ENCODE peak calls at places on chromosomes 13 and 19, in seven cellular contexts. One of them, this sample, is unnamed.

GRCh38 chr13:36981156-36981743 is 17.9 kb downstream of the ALG5 start:
- DNase-seq in adrenal gland: no peak
- DNase-seq in uterus: no peak
- DNase-seq in testis: no peak
- DNase-seq in CD4-positive, CD25-positive, alpha-beta regulatory T cell: peak; percentile 56
- DNase-seq in thyroid gland: no peak
- DNase-seq in IMR-90: peak; percentile 79
- DNase-seq in this sample: no peak

GRCh38 chr13:75876371-75877050 is 240.4 kb downstream of the LMO7 start:
- DNase-seq in IMR-90: peak; percentile 73
- DNase-seq in uterus: peak; percentile 55
- DNase-seq in adrenal gland: peak; percentile 45
- DNase-seq in thyroid gland: peak; percentile 62
- DNase-seq in testis: peak; percentile 79
- DNase-seq in CD4-positive, CD25-positive, alpha-beta regulatory T cell: peak; percentile 61
- DNase-seq in this sample: peak; percentile 71

GRCh38 chr13:113364933-113365371 is 1.0 kb upstream of the GRTP1 start:
- DNase-seq in uterus: peak; percentile 58
- DNase-seq in testis: peak; percentile 38
- DNase-seq in IMR-90: no peak
- DNase-seq in adrenal gland: no peak
- DNase-seq in thyroid gland: no peak
- DNase-seq in CD4-positive, CD25-positive, alpha-beta regulatory T cell: no peak
- DNase-seq in this sample: no peak

GRCh38 chr19:47430041-47430802 is 10.9 kb upstream of the MEIS3 start:
- DNase-seq in thyroid gland: peak; percentile 53
- DNase-seq in adrenal gland: peak; percentile 33
- DNase-seq in IMR-90: peak; percentile 27
- DNase-seq in uterus: no peak
- DNase-seq in testis: peak; percentile 56
- DNase-seq in CD4-positive, CD25-positive, alpha-beta regulatory T cell: peak; percentile 66
- DNase-seq in this sample: no peak

GRCh38 chr19:15419413-15420025 is 731 bp upstream of the AKAP8L start:
- DNase-seq in thyroid gland: no peak
- DNase-seq in uterus: no peak
- DNase-seq in testis: no peak
- DNase-seq in adrenal gland: peak; percentile 74
- DNase-seq in IMR-90: no peak
- DNase-seq in CD4-positive, CD25-positive, alpha-beta regulatory T cell: no peak
- DNase-seq in this sample: no peak

GRCh38 chr13:30862707-30863106 is 43.4 kb upstream of the MEDAG start:
- DNase-seq in testis: peak; percentile 76
- DNase-seq in thyroid gland: peak; percentile 92
- DNase-seq in adrenal gland: peak; percentile 29
- DNase-seq in IMR-90: no peak
- DNase-seq in uterus: peak; percentile 75
- DNase-seq in CD4-positive, CD25-positive, alpha-beta regulatory T cell: no peak
- DNase-seq in this sample: peak; percentile 92

GRCh38 chr19:38190061-38190460 is 34.0 kb downstream of the DPF1 start:
- DNase-seq in CD4-positive, CD25-positive, alpha-beta regulatory T cell: no peak
- DNase-seq in uterus: no peak
- DNase-seq in testis: no peak
- DNase-seq in IMR-90: no peak
- DNase-seq in adrenal gland: peak; percentile 29
- DNase-seq in thyroid gland: no peak
- DNase-seq in this sample: no peak

GRCh38 chr13:22874839-22875238 is 305.9 kb upstream of the SGCG start:
- DNase-seq in thyroid gland: no peak
- DNase-seq in CD4-positive, CD25-positive, alpha-beta regulatory T cell: no peak
- DNase-seq in IMR-90: no peak
- DNase-seq in uterus: no peak
- DNase-seq in adrenal gland: no peak
- DNase-seq in testis: no peak
- DNase-seq in this sample: no peak

GRCh38 chr13:47133024-47133445 is 236.2 kb upstream of the HTR2A start:
- DNase-seq in CD4-positive, CD25-positive, alpha-beta regulatory T cell: no peak
- DNase-seq in thyroid gland: no peak
- DNase-seq in uterus: no peak
- DNase-seq in testis: no peak
- DNase-seq in IMR-90: no peak
- DNase-seq in adrenal gland: no peak
- DNase-seq in this sample: no peak

GRCh38 chr13:77980592-77980991 is 62.0 kb upstream of the EDNRB start:
- DNase-seq in testis: no peak
- DNase-seq in uterus: no peak
- DNase-seq in adrenal gland: no peak
- DNase-seq in thyroid gland: no peak
- DNase-seq in IMR-90: peak; percentile 81
- DNase-seq in CD4-positive, CD25-positive, alpha-beta regulatory T cell: no peak
- DNase-seq in this sample: no peak

GRCh38 chr19:4550018-4550417 is 9.5 kb downstream of the SEMA6B start:
- DNase-seq in testis: no peak
- DNase-seq in uterus: no peak
- DNase-seq in adrenal gland: no peak
- DNase-seq in CD4-positive, CD25-positive, alpha-beta regulatory T cell: no peak
- DNase-seq in thyroid gland: no peak
- DNase-seq in IMR-90: no peak
- DNase-seq in this sample: no peak

GRCh38 chr13:102830646-102831045 is 15.2 kb upstream of the ERCC5 start:
- DNase-seq in testis: no peak
- DNase-seq in thyroid gland: no peak
- DNase-seq in CD4-positive, CD25-positive, alpha-beta regulatory T cell: no peak
- DNase-seq in IMR-90: no peak
- DNase-seq in adrenal gland: peak; percentile 58
- DNase-seq in uterus: no peak
- DNase-seq in this sample: no peak

GRCh38 chr13:49219647-49220034 is 497 bp upstream of the MLNR start:
- DNase-seq in IMR-90: no peak
- DNase-seq in adrenal gland: no peak
- DNase-seq in thyroid gland: no peak
- DNase-seq in uterus: no peak
- DNase-seq in CD4-positive, CD25-positive, alpha-beta regulatory T cell: no peak
- DNase-seq in testis: peak; percentile 23
- DNase-seq in this sample: no peak

GRCh38 chr13:74907788-74908187 is 574.2 kb downstream of the TBC1D4 start:
- DNase-seq in IMR-90: no peak
- DNase-seq in uterus: no peak
- DNase-seq in adrenal gland: no peak
- DNase-seq in CD4-positive, CD25-positive, alpha-beta regulatory T cell: no peak
- DNase-seq in thyroid gland: no peak
- DNase-seq in testis: no peak
- DNase-seq in this sample: no peak

GRCh38 chr13:98897706-98898105 is 80.2 kb downstream of the DOCK9 start:
- DNase-seq in thyroid gland: no peak
- DNase-seq in CD4-positive, CD25-positive, alpha-beta regulatory T cell: no peak
- DNase-seq in uterus: no peak
- DNase-seq in testis: no peak
- DNase-seq in IMR-90: no peak
- DNase-seq in adrenal gland: no peak
- DNase-seq in this sample: no peak

GRCh38 chr13:44197791-44198770 is 175.5 kb upstream of the SERP2 start:
- DNase-seq in IMR-90: peak; percentile 17
- DNase-seq in uterus: no peak
- DNase-seq in thyroid gland: no peak
- DNase-seq in adrenal gland: no peak
- DNase-seq in testis: no peak
- DNase-seq in CD4-positive, CD25-positive, alpha-beta regulatory T cell: peak; percentile 52
- DNase-seq in this sample: no peak

GRCh38 chr19:45779231-45780145 is 2.8 kb downstream of the DMPK start:
- DNase-seq in CD4-positive, CD25-positive, alpha-beta regulatory T cell: peak; percentile 86
- DNase-seq in uterus: peak; percentile 94
- DNase-seq in IMR-90: no peak
- DNase-seq in testis: peak; percentile 88
- DNase-seq in thyroid gland: peak; percentile 77
- DNase-seq in adrenal gland: peak; percentile 94
- DNase-seq in this sample: peak; percentile 97
- H3K4me3 ChIP-seq in CD4-positive, CD25-positive, alpha-beta regulatory T cell: peak overlapping the region; percentile 13
- H3K4me3 ChIP-seq in uterus: peak overlapping the region; percentile 78
- H3K4me3 ChIP-seq in IMR-90: no peak overlapping the region
- H3K4me3 ChIP-seq in testis: no peak overlapping the region
- H3K4me3 ChIP-seq in thyroid gland: no peak overlapping the region
- H3K4me3 ChIP-seq in adrenal gland: no peak overlapping the region
- H3K4me3 ChIP-seq in this sample: no peak overlapping the region

GRCh38 chr19:1749373-1750342 is 3.6 kb upstream of the ONECUT3 start:
- DNase-seq in IMR-90: no peak
- DNase-seq in uterus: no peak
- DNase-seq in testis: no peak
- DNase-seq in adrenal gland: no peak
- DNase-seq in CD4-positive, CD25-positive, alpha-beta regulatory T cell: no peak
- DNase-seq in thyroid gland: no peak
- DNase-seq in this sample: no peak

GRCh38 chr19:1750343-1751021 is 2.8 kb upstream of the ONECUT3 start:
- DNase-seq in uterus: no peak
- DNase-seq in IMR-90: no peak
- DNase-seq in adrenal gland: no peak
- DNase-seq in thyroid gland: no peak
- DNase-seq in CD4-positive, CD25-positive, alpha-beta regulatory T cell: no peak
- DNase-seq in testis: no peak
- DNase-seq in this sample: no peak

GRCh38 chr19:1746401-1747284 is 6.7 kb upstream of the ONECUT3 start:
- DNase-seq in testis: no peak
- DNase-seq in uterus: no peak
- DNase-seq in CD4-positive, CD25-positive, alpha-beta regulatory T cell: no peak
- DNase-seq in thyroid gland: no peak
- DNase-seq in adrenal gland: no peak
- DNase-seq in IMR-90: peak; percentile 13
- DNase-seq in this sample: peak; percentile 66

GRCh38 chr19:1748115-1748702 is 5.1 kb upstream of the ONECUT3 start:
- DNase-seq in CD4-positive, CD25-positive, alpha-beta regulatory T cell: peak; percentile 50
- DNase-seq in IMR-90: no peak
- DNase-seq in thyroid gland: no peak
- DNase-seq in testis: no peak
- DNase-seq in adrenal gland: no peak
- DNase-seq in uterus: no peak
- DNase-seq in this sample: no peak

DNA sequence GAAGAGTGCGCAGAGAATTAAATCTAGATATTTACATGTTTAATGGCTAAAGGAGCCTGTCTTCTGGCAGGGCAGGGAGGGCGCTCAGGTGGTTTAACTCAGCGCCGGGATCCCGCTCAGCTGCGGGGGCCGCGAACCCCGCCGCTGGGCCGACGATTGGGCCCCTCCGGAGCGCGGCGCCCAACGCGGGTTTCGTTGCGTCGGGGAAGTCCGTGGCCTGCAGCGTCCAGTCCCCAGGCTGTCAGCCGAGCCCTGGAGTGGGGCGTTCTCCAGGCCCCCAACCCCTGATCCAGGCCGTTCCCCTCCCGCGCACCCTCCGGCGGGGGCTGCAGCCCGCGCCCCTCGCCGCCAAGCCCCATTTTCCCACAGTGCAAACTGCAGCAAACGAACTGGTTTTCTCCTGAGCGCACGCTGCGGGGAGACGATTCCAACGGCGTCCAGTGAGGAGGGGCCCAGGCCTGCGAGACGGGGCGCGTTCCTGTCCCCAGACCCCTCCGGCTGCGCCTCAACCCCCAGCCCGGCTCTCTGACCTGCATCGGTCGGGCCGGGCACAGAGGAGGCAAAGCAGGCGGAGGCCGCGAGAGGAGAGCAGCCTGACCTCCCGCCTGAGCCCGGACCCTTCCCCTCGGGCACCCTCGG is 4.5 kb upstream of the ONECUT3 start:
- DNase-seq in testis: no peak
- DNase-seq in adrenal gland: no peak
- DNase-seq in CD4-positive, CD25-positive, alpha-beta regulatory T cell: no peak
- DNase-seq in uterus: no peak
- DNase-seq in IMR-90: no peak
- DNase-seq in thyroid gland: no peak
- DNase-seq in this sample: no peak
- H3K27me3 ChIP-seq in testis: no peaks in the 10 kb centered on the region
- H3K27me3 ChIP-seq in adrenal gland: peaks cover 83% of the 10 kb centered on the region
- H3K27me3 ChIP-seq in CD4-positive, CD25-positive, alpha-beta regulatory T cell: peaks cover 6% of the 10 kb centered on the region
- H3K27me3 ChIP-seq in uterus: peaks cover 22% of the 10 kb centered on the region
- H3K27me3 ChIP-seq in IMR-90: peaks cover 65% of the 10 kb centered on the region
- H3K27me3 ChIP-seq in thyroid gland: peaks cover 43% of the 10 kb centered on the region
- H3K27me3 ChIP-seq in this sample: no peaks in the 10 kb centered on the region

GRCh38 chr13:41648314-41648935 is 191.1 kb downstream of the RGCC start:
- DNase-seq in adrenal gland: no peak
- DNase-seq in CD4-positive, CD25-positive, alpha-beta regulatory T cell: no peak
- DNase-seq in testis: no peak
- DNase-seq in thyroid gland: no peak
- DNase-seq in uterus: no peak
- DNase-seq in IMR-90: peak; percentile 72
- DNase-seq in this sample: no peak
- H3K36me3 ChIP-seq in adrenal gland: no peaks in the 10 kb centered on the region
- H3K36me3 ChIP-seq in CD4-positive, CD25-positive, alpha-beta regulatory T cell: no peaks in the 10 kb centered on the region
- H3K36me3 ChIP-seq in testis: no peaks in the 10 kb centered on the region
- H3K36me3 ChIP-seq in thyroid gland: no peaks in the 10 kb centered on the region
- H3K36me3 ChIP-seq in uterus: no peaks in the 10 kb centered on the region
- H3K36me3 ChIP-seq in IMR-90: no peaks in the 10 kb centered on the region
- H3K36me3 ChIP-seq in this sample: no peaks in the 10 kb centered on the region

GRCh38 chr19:7873304-7874079 is 698 bp downstream of the PRR36 start:
- DNase-seq in testis: no peak
- DNase-seq in adrenal gland: no peak
- DNase-seq in IMR-90: no peak
- DNase-seq in thyroid gland: no peak
- DNase-seq in uterus: no peak
- DNase-seq in CD4-positive, CD25-positive, alpha-beta regulatory T cell: no peak
- DNase-seq in this sample: no peak
- H3K4me3 ChIP-seq in testis: peak overlapping the region; percentile 15
- H3K4me3 ChIP-seq in adrenal gland: no peak overlapping the region
- H3K4me3 ChIP-seq in IMR-90: no peak overlapping the region
- H3K4me3 ChIP-seq in thyroid gland: no peak overlapping the region
- H3K4me3 ChIP-seq in uterus: no peak overlapping the region
- H3K4me3 ChIP-seq in CD4-positive, CD25-positive, alpha-beta regulatory T cell: no peak overlapping the region
- H3K4me3 ChIP-seq in this sample: no peak overlapping the region

GRCh38 chr19:1747285-1748114 is 5.8 kb upstream of the ONECUT3 start:
- DNase-seq in testis: no peak
- DNase-seq in CD4-positive, CD25-positive, alpha-beta regulatory T cell: peak; percentile 45
- DNase-seq in adrenal gland: peak; percentile 28
- DNase-seq in IMR-90: peak; percentile 80
- DNase-seq in uterus: no peak
- DNase-seq in thyroid gland: no peak
- DNase-seq in this sample: no peak
- H3K27me3 ChIP-seq in testis: no peaks in the 10 kb centered on the region
- H3K27me3 ChIP-seq in CD4-positive, CD25-positive, alpha-beta regulatory T cell: peaks cover 6% of the 10 kb centered on the region
- H3K27me3 ChIP-seq in adrenal gland: peaks cover 85% of the 10 kb centered on the region
- H3K27me3 ChIP-seq in IMR-90: peaks cover 63% of the 10 kb centered on the region
- H3K27me3 ChIP-seq in uterus: peaks cover 22% of the 10 kb centered on the region
- H3K27me3 ChIP-seq in thyroid gland: peaks cover 43% of the 10 kb centered on the region
- H3K27me3 ChIP-seq in this sample: no peaks in the 10 kb centered on the region

DNA sequence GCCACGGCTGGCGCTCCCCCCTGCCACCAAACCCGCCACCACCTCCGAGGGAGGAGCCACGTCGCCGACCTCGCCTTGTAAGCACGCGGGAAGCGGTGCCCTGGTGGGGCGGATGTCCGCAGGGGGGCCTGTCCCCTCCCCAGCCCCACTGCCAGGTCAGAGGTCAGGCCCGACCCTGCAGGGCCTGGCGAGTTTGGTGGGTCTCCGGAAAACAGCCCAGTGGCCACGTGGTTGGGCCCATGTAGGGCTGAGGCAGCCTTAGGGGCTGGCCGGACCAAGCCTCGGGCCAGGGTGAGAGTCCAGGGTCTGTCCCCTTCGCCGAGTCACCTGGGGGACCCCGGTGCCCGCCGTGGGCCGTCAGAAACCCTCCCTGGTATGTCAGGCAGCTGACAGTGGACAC is 26.5 kb downstream of the SMIM24 start:
- DNase-seq in IMR-90: no peak
- DNase-seq in adrenal gland: no peak
- DNase-seq in testis: no peak
- DNase-seq in uterus: no peak
- DNase-seq in thyroid gland: no peak
- DNase-seq in CD4-positive, CD25-positive, alpha-beta regulatory T cell: no peak
- DNase-seq in this sample: peak; percentile 75
- H3K36me3 ChIP-seq in IMR-90: peaks cover 58% of the 10 kb centered on the region
- H3K36me3 ChIP-seq in adrenal gland: peaks cover 83% of the 10 kb centered on the region
- H3K36me3 ChIP-seq in testis: no peaks in the 10 kb centered on the region
- H3K36me3 ChIP-seq in uterus: no peaks in the 10 kb centered on the region
- H3K36me3 ChIP-seq in thyroid gland: peaks cover 56% of the 10 kb centered on the region
- H3K36me3 ChIP-seq in CD4-positive, CD25-positive, alpha-beta regulatory T cell: peaks cover 11% of the 10 kb centered on the region
- H3K36me3 ChIP-seq in this sample: no peaks in the 10 kb centered on the region

GRCh38 chr19:14383898-14384669 is 2.8 kb downstream of the ADGRE5 start:
- DNase-seq in uterus: peak; percentile 53
- DNase-seq in adrenal gland: peak; percentile 60
- DNase-seq in thyroid gland: no peak
- DNase-seq in CD4-positive, CD25-positive, alpha-beta regulatory T cell: peak; percentile 46
- DNase-seq in IMR-90: peak; percentile 55
- DNase-seq in testis: no peak
- DNase-seq in this sample: peak; percentile 73
- H3K4me3 ChIP-seq in uterus: peak overlapping the region; percentile 83
- H3K4me3 ChIP-seq in adrenal gland: peak overlapping the region; percentile 25
- H3K4me3 ChIP-seq in thyroid gland: no peak overlapping the region
- H3K4me3 ChIP-seq in CD4-positive, CD25-positive, alpha-beta regulatory T cell: peak overlapping the region; percentile 95
- H3K4me3 ChIP-seq in IMR-90: no peak overlapping the region
- H3K4me3 ChIP-seq in testis: no peak overlapping the region
- H3K4me3 ChIP-seq in this sample: peak overlapping the region; percentile 43

This sample was measured in aorta.